ENCODE peak calls at places on chromosomes 2 and 18, in seven cellular contexts. Q is HepG2, H is endodermal cell, O is heart right ventricle, P is OCI-LY7, J is right lobe of liver, T is MM.1S. S is an unnamed sample. For H3K36me3, the result is how much of the 10 kb centered on the place peaks cover.

GRCh38 chr2:232636788-232637420 is 3.5 kb downstream of the EFHD1 start:
- DNase-seq in H (no peak), Q (no peak), O (no peak), J (no peak), P (no peak), T (no peak), S (no peak)

GRCh38 chr2:47205576-47206141 is 50.6 kb upstream of the STPG4 start:
- DNase-seq in J (no peak), Q (no peak), T (no peak), P (no peak), O (peak), H (no peak), S (peak)

GRCh38 chr2:151085101-151085640 is 176.5 kb downstream of the RBM43 start:
- DNase-seq in Q (no peak), J (no peak), T (no peak), H (no peak), P (no peak), O (no peak), S (no peak)

GRCh38 chr18:45670281-45670962 is 53.6 kb upstream of the SLC14A1 start:
- DNase-seq in Q (no peak), T (no peak), O (no peak), J (no peak), H (peak), P (no peak), S (no peak)

GRCh38 chr18:8998481-8999217 is 103.8 kb upstream of the NDUFV2 start:
- DNase-seq in T (no peak), O (no peak), Q (no peak), P (no peak), J (no peak), H (no peak), S (no peak)

GRCh38 chr2:239073270-239073669 is 225.4 kb downstream of the TWIST2 start:
- DNase-seq in O (peak), H (no peak), Q (no peak), T (no peak), J (peak), P (no peak), S (peak)

GRCh38 chr2:22582107-22582506 is 802.9 kb upstream of the KLHL29 start:
- DNase-seq in P (no peak), T (no peak), J (no peak), Q (no peak), H (no peak), O (no peak), S (no peak)

GRCh38 chr2:8457092-8457481 is 224.8 kb upstream of the ID2 start:
- DNase-seq in P (no peak), J (no peak), H (no peak), Q (no peak), T (no peak), O (no peak), S (no peak)

GRCh38 chr2:238379096-238379810 is 47.5 kb upstream of the ASB1 start:
- DNase-seq in J (no peak), H (no peak), O (no peak), Q (no peak), P (no peak), T (no peak), S (no peak)

GRCh38 chr2:158841839-158842238 is 46.7 kb downstream of the DAPL1 start:
- DNase-seq in O (no peak), J (no peak), H (no peak), T (no peak), Q (no peak), P (no peak), S (no peak)

GRCh38 chr2:133293544-133294270 is 274.6 kb downstream of the NCKAP5 start:
- DNase-seq in T (no peak), O (no peak), J (no peak), Q (no peak), H (no peak), P (no peak), S (no peak)

GRCh38 chr2:128379021-128380005 is 60.6 kb upstream of the HS6ST1 start:
- DNase-seq in Q (peak), H (peak), J (peak), P (no peak), T (no peak), O (peak), S (peak)

GRCh38 chr2:96325038-96325883 is at the start of gene ITPRIPL1:
- DNase-seq in P (peak), O (peak), H (peak), J (no peak), T (peak), Q (peak), S (no peak)

GRCh38 chr2:25161055-25161781 is 7.2 kb downstream of the POMC start:
- DNase-seq in J (peak), Q (no peak), H (peak), T (peak), P (no peak), O (peak), S (peak)

GRCh38 chr18:5759169-5759568 is 136.2 kb downstream of the TMEM200C start:
- DNase-seq in T (no peak), Q (no peak), J (no peak), P (no peak), H (peak), O (no peak), S (no peak)

GRCh38 chr2:237097326-237097910 is 11.7 kb downstream of the COPS8 start:
- DNase-seq in Q (no peak), T (no peak), P (no peak), O (no peak), J (no peak), H (no peak), S (no peak)

GRCh38 chr2:237099804-237100203 is 14.1 kb downstream of the COPS8 start:
- DNase-seq in J (no peak), O (no peak), T (no peak), Q (no peak), H (no peak), P (no peak), S (no peak)

GRCh38 chr2:237102428-237102827 is 16.7 kb downstream of the COPS8 start:
- DNase-seq in P (no peak), H (no peak), T (no peak), Q (no peak), O (peak), J (no peak), S (no peak)

GRCh38 chr2:237097911-237098702 is 12.4 kb downstream of the COPS8 start:
- DNase-seq in T (no peak), H (no peak), Q (no peak), P (no peak), O (no peak), J (no peak), S (no peak)

GRCh38 chr2:237101118-237101979 is 15.7 kb downstream of the COPS8 start:
- DNase-seq in J (no peak), O (no peak), P (no peak), T (no peak), H (peak), Q (no peak), S (no peak)
- H3K36me3 ChIP-seq in J (under half), O (under half), P (half or more), T (under half), H (half or more), Q (under half), S (half or more)

GRCh38 chr2:28620371-28620793 is 124.5 kb downstream of the PLB1 start:
- DNase-seq in P (no peak), O (no peak), J (no peak), Q (no peak), T (no peak), H (no peak), S (no peak)

GRCh38 chr2:28622101-28622499 is 126.2 kb downstream of the PLB1 start:
- DNase-seq in T (no peak), O (no peak), H (no peak), Q (no peak), P (no peak), J (no peak), S (no peak)

GRCh38 chr2:28620801-28621171 is 124.9 kb downstream of the PLB1 start:
- DNase-seq in T (no peak), Q (no peak), P (no peak), H (no peak), O (no peak), J (no peak), S (no peak)

GRCh38 chr2:28619213-28620196 is 123.6 kb downstream of the PLB1 start:
- DNase-seq in J (no peak), P (no peak), T (no peak), O (no peak), Q (no peak), H (no peak), S (no peak)

GRCh38 chr2:28621172-28622100 is 125.6 kb downstream of the PLB1 start:
- DNase-seq in O (no peak), P (no peak), Q (peak), J (peak), T (peak), H (peak), S (no peak)
- H3K4me3 ChIP-seq in O (no peak), P (no peak), Q (peak), J (peak), T (no peak), H (no peak), S (no peak)

DNA sequence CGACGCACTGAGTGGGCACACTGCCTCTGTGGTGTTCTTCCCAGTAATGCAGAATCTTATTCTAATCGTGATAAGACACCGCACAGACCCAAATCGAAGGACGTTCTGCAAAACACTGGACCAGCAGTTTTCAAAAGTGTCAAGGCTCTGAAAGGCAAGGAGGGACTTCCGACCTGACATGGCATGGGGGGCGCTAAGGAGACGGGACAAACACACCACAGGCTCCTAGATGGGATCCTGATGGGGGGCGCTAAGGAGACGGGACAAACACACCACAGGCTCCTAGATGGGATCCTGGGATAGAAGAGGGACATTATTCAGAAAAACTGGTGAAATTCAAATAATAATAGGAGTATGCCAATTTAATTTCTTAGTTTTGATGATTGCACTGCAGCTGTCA is 191.4 kb downstream of the LDLRAD4 start:
- DNase-seq in O (no peak), T (no peak), H (peak), J (no peak), Q (no peak), P (no peak), S (no peak)
- TF ChIP-seq CTCF in O (no peak), T (no peak), H (peak), J (no peak), Q (no peak), P (peak), S (no peak)

DNA sequence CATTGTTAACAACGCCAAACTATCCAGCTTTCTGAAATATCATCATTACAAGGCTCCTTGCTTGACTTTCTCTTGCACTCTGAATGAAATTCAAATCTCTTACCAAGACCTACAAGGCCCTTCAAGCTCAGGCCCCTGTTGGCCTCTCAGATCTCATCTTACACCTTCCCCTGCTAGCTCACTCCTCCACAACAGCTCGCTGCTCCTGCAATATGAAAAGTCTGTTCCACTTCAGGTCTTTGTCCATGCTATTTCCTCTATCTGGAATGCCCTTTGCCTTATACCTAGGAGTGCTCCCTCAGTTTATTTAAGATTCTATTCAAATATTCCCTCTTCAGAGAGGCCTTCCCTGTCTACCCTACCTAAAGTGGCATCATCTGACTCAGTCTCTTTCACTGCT is 91.7 kb downstream of the SESTD1 start:
- DNase-seq in P (no peak), J (no peak), O (no peak), T (no peak), H (no peak), Q (no peak), S (no peak)
- H3K36me3 ChIP-seq in P (under half), J (under half), O (under half), T (under half), H (under half), Q (under half), S (under half)

GRCh38 chr18:39596891-39597290 is 2031.3 kb upstream of the CELF4 start:
- DNase-seq in P (no peak), J (no peak), Q (no peak), T (no peak), O (no peak), H (no peak), S (no peak)
- H3K4me3 ChIP-seq in P (no peak), J (no peak), Q (no peak), T (no peak), O (no peak), H (no peak), S (no peak)

GRCh38 chr2:63078852-63079606 is 28.4 kb downstream of the OTX1 start:
- DNase-seq in O (no peak), T (peak), J (no peak), H (peak), Q (peak), P (peak), S (no peak)
- TF ChIP-seq CTCF in O (no peak), T (peak), J (no peak), H (peak), Q (peak), P (peak), S (peak)

DNA sequence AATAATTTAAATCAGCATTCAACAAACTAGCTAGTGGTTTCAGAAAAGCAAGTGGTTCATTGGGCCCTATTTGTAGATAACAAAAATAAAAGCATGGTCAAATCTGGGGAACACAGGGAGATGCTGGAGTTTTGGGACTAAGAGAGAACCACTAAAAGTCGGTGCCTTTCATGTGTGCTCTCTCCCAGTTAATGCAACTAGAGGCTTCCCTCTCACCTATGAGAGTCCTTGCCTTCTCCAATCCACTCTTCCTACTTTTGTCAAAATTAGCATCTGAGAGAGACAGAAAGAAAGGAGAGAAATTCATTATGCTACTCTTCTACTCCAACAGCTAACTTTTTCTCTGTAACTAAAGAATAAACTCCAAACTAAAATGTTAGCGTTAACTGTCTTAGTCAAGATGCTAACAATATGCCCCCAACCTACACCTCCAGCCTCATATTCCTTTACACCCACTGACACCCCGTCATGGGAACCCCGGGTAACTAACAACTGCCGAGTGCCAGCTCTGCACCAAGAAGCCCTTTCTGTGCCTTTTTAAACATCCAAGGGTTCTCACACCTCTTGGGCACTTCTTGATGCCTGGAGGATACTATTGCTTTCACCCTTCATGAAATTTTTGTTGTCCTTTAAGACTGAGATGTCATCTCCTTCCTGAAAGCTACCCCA is 133.4 kb downstream of the RBMS1 start:
- DNase-seq in H (no peak), Q (no peak), J (no peak), T (no peak), O (no peak), P (no peak), S (no peak)
- H3K36me3 ChIP-seq in H (half or more), Q (under half), J (under half), T (under half), O (under half), P (under half), S (under half)

GRCh38 chr2:219475697-219476604 is 22.7 kb upstream of the GMPPA start:
- DNase-seq in T (peak), Q (peak), O (peak), H (peak), P (peak), J (peak), S (peak)
- H3K4me3 ChIP-seq in T (no peak), Q (no peak), O (no peak), H (no peak), P (no peak), J (no peak), S (no peak)

S was measured in left ventricle myocardium inferior.